ENCODE peak calls at places on chromosomes 6 and 20, in seven cellular contexts. L is suprapubic skin, M is NB4, N is GM20000, W is astrocyte of the spinal cord, G is ovary, S is HFFc6. V is an unnamed sample.

GRCh38 chr6:32941412-32941784 is 570 bp upstream of the HLA-DMB start:
- DNase-seq in L (no peak), M (no peak), N (peak; percentile 62), W (no peak), G (no peak), S (no peak), V (no peak)

GRCh38 chr6:90274481-90275030 is 22.1 kb downstream of the BACH2 start:
- DNase-seq in L (no peak), M (no peak), N (no peak), W (no peak), G (no peak), S (no peak), V (no peak)

GRCh38 chr6:30352550-30352949 is 7.6 kb downstream of the RPP21 start:
- DNase-seq in L (no peak), M (no peak), N (no peak), W (no peak), G (no peak), S (no peak), V (no peak)

GRCh38 chr20:1283522-1284210 is 17.6 kb downstream of the SNPH start:
- DNase-seq in L (peak; percentile 45), M (no peak), N (no peak), W (no peak), G (no peak), S (no peak), V (no peak)

GRCh38 chr6:72620866-72621242 is 1.0 kb upstream of the KCNQ5 start:
- DNase-seq in L (no peak), M (peak; percentile 42), N (no peak), W (peak; percentile 25), G (no peak), S (no peak), V (peak; percentile 17)

GRCh38 chr20:63346131-63347080 is 14.7 kb downstream of the CHRNA4 start:
- DNase-seq in L (no peak), M (no peak), N (no peak), W (no peak), G (no peak), S (no peak), V (no peak)

GRCh38 chr6:55174211-55175013 is at the start of gene HCRTR2:
- DNase-seq in L (no peak), M (no peak), N (no peak), W (no peak), G (no peak), S (no peak), V (peak; percentile 29)

GRCh38 chr6:6515691-6516607 is 72.6 kb upstream of the LY86 start:
- DNase-seq in L (no peak), M (no peak), N (peak; percentile 36), W (no peak), G (no peak), S (no peak), V (no peak)

GRCh38 chr20:37979021-37979985 is 54.0 kb downstream of the TTI1 start:
- DNase-seq in L (no peak), M (no peak), N (no peak), W (no peak), G (no peak), S (no peak), V (no peak)

GRCh38 chr6:148186916-148187315 is 155.7 kb upstream of the SASH1 start:
- DNase-seq in L (no peak), M (no peak), N (no peak), W (no peak), G (no peak), S (no peak), V (no peak)

GRCh38 chr6:101445527-101445926 is 52.0 kb downstream of the GRIK2 start:
- DNase-seq in L (no peak), M (no peak), N (no peak), W (peak; percentile 65), G (no peak), S (peak; percentile 64), V (no peak)

GRCh38 chr20:41408131-41408789 is 41.6 kb upstream of the EMILIN3 start:
- DNase-seq in L (no peak), M (peak; percentile 88), N (peak; percentile 35), W (no peak), G (no peak), S (no peak), V (no peak)

GRCh38 chr6:88662653-88663174 is 300.7 kb downstream of the RNGTT start:
- DNase-seq in L (no peak), M (no peak), N (peak; percentile 7), W (no peak), G (no peak), S (no peak), V (no peak)

GRCh38 chr6:117079946-117080345 is 185.4 kb upstream of the VGLL2 start:
- DNase-seq in L (no peak), M (no peak), N (no peak), W (no peak), G (no peak), S (no peak), V (no peak)

GRCh38 chr6:126721581-126722145 is 381.7 kb downstream of the CENPW start:
- DNase-seq in L (no peak), M (no peak), N (no peak), W (peak; percentile 86), G (no peak), S (peak; percentile 87), V (no peak)

GRCh38 chr6:169536446-169537170 is 165.2 kb downstream of the WDR27 start:
- DNase-seq in L (no peak), M (peak; percentile 14), N (no peak), W (peak; percentile 88), G (no peak), S (peak; percentile 55), V (no peak)

GRCh38 chr20:31837896-31838397 is 7.5 kb downstream of the FOXS1 start:
- DNase-seq in L (no peak), M (peak; percentile 83), N (no peak), W (peak; percentile 64), G (no peak), S (peak; percentile 71), V (no peak)

GRCh38 chr6:97630592-97630991 is 347.6 kb upstream of the MMS22L start:
- DNase-seq in L (no peak), M (no peak), N (no peak), W (peak; percentile 47), G (no peak), S (no peak), V (no peak)

GRCh38 chr20:9927224-9927623 is 88.3 kb upstream of the PAK5 start:
- DNase-seq in L (no peak), M (no peak), N (no peak), W (no peak), G (no peak), S (no peak), V (no peak)

GRCh38 chr6:134925800-134926199 is 24.1 kb downstream of the ALDH8A1 start:
- DNase-seq in L (no peak), M (no peak), N (no peak), W (no peak), G (no peak), S (peak; percentile 63), V (no peak)

GRCh38 chr20:62818592-62819493 is 2.0 kb downstream of the COL9A3 start:
- DNase-seq in L (no peak), M (no peak), N (no peak), W (peak; percentile 36), G (peak; percentile 62), S (no peak), V (peak; percentile 66)

GRCh38 chr6:133114973-133115372 is 126.2 kb upstream of the EYA4 start:
- DNase-seq in L (no peak), M (no peak), N (no peak), W (no peak), G (no peak), S (no peak), V (no peak)

GRCh38 chr6:53635322-53635721 is 30.2 kb downstream of the KLHL31 start:
- DNase-seq in L (no peak), M (no peak), N (no peak), W (no peak), G (no peak), S (no peak), V (no peak)

GRCh38 chr6:125789576-125790402 is 971 bp upstream of the NCOA7 start:
- DNase-seq in L (no peak), M (peak; percentile 62), N (peak; percentile 36), W (peak; percentile 64), G (peak; percentile 68), S (peak; percentile 26), V (peak; percentile 37)

GRCh38 chr6:165850434-165851019 is 187.5 kb upstream of the PDE10A start:
- DNase-seq in L (no peak), M (peak; percentile 63), N (peak; percentile 83), W (peak; percentile 56), G (peak; percentile 77), S (peak; percentile 25), V (peak; percentile 87)

GRCh38 chr6:106961801-106962200 is 12.7 kb downstream of the CD24 start:
- DNase-seq in L (no peak), M (no peak), N (no peak), W (no peak), G (no peak), S (no peak), V (no peak)
- TF ChIP-seq CTCF in L (no peak), M (no peak), N (no peak), W (no peak), G (no peak), S (no peak), V (no peak)

GRCh38 chr20:44849712-44850111 is 35.8 kb upstream of the YWHAB start:
- DNase-seq in L (no peak), M (no peak), N (no peak), W (no peak), G (no peak), S (no peak), V (no peak)
- TF ChIP-seq CTCF in L (no peak), M (no peak), N (no peak), W (no peak), G (no peak), S (peak; percentile 37), V (peak; percentile 30)

GRCh38 chr20:43844778-43845614 is 69.7 kb upstream of the TOX2 start:
- DNase-seq in L (no peak), M (peak; percentile 40), N (no peak), W (peak; percentile 65), G (peak; percentile 26), S (peak; percentile 82), V (no peak)
- TF ChIP-seq CTCF in L (no peak), M (peak; percentile 16), N (no peak), W (no peak), G (no peak), S (peak; percentile 60), V (no peak)

GRCh38 chr6:68313911-68314310 is 321.2 kb upstream of the ADGRB3 start:
- DNase-seq in L (no peak), M (peak; percentile 4), N (no peak), W (peak; percentile 46), G (no peak), S (no peak), V (no peak)

DNA sequence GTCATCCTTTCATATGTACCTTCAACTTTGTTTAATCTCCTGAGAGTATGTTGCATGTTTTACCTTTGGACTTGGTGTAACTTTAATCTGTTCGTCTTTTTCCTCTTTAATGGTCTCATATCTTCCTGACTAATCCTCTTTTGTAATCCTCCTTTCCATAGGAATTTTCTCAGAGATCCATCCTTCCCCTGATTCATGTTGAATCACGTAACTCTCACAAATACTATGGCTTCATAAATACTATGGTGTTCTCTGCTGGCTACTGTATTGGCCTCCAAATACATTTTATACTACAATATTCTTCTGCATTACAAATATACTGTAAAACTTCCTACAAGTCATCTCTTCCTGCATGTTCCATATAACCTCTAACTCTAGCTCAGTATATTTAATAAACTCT is 317.7 kb upstream of the ADGRB3 start:
- DNase-seq in L (no peak), M (no peak), N (no peak), W (no peak), G (no peak), S (no peak), V (no peak)
- TF ChIP-seq CTCF in L (no peak), M (no peak), N (no peak), W (no peak), G (no peak), S (no peak), V (no peak)

GRCh38 chr20:6140947-6141346 is 18.1 kb upstream of the FERMT1 start:
- DNase-seq in L (no peak), M (peak; percentile 42), N (no peak), W (no peak), G (no peak), S (peak; percentile 10), V (no peak)
- TF ChIP-seq CTCF in L (no peak), M (peak; percentile 40), N (no peak), W (peak; percentile 28), G (no peak), S (peak; percentile 56), V (no peak)

V was measured in glutamatergic neuron.